ENCODE peak calls at places on chromosome 15, in six cellular contexts. One of them, this sample, is unnamed.

GRCh38 chr15:74443100-74443909 is 9.5 kb upstream of the SEMA7A start:
- DNase-seq in activated T-cell treated with anti-CD3 and anti-CD28 coated beads for 1 hour: no peak
- DNase-seq in NCI-H774: no peak
- DNase-seq in left cardiac atrium: no peak
- DNase-seq in HL-60: no peak
- DNase-seq in NCI-H748 treated with DMSO at 0.1 percent for 48 hours: no peak
- DNase-seq in this sample: peak

GRCh38 chr15:73352082-73352481 is 16.7 kb downstream of the HCN4 start:
- DNase-seq in left cardiac atrium: peak
- DNase-seq in NCI-H748 treated with DMSO at 0.1 percent for 48 hours: no peak
- DNase-seq in HL-60: no peak
- DNase-seq in activated T-cell treated with anti-CD3 and anti-CD28 coated beads for 1 hour: no peak
- DNase-seq in NCI-H774: no peak
- DNase-seq in this sample: no peak

GRCh38 chr15:40338041-40338657 is 2.6 kb downstream of the CCDC9B start:
- DNase-seq in NCI-H748 treated with DMSO at 0.1 percent for 48 hours: peak
- DNase-seq in NCI-H774: peak
- DNase-seq in HL-60: no peak
- DNase-seq in activated T-cell treated with anti-CD3 and anti-CD28 coated beads for 1 hour: peak
- DNase-seq in left cardiac atrium: peak
- DNase-seq in this sample: peak

GRCh38 chr15:43134157-43134637 is 811 bp downstream of the TMEM62 start:
- DNase-seq in HL-60: no peak
- DNase-seq in NCI-H774: no peak
- DNase-seq in NCI-H748 treated with DMSO at 0.1 percent for 48 hours: no peak
- DNase-seq in activated T-cell treated with anti-CD3 and anti-CD28 coated beads for 1 hour: no peak
- DNase-seq in left cardiac atrium: no peak
- DNase-seq in this sample: no peak

GRCh38 chr15:91456251-91456718 is 356.2 kb downstream of the SV2B start:
- DNase-seq in NCI-H774: no peak
- DNase-seq in NCI-H748 treated with DMSO at 0.1 percent for 48 hours: no peak
- DNase-seq in left cardiac atrium: no peak
- DNase-seq in HL-60: no peak
- DNase-seq in activated T-cell treated with anti-CD3 and anti-CD28 coated beads for 1 hour: no peak
- DNase-seq in this sample: peak

GRCh38 chr15:25739687-25740121 is 123.4 kb downstream of the ATP10A start:
- DNase-seq in NCI-H748 treated with DMSO at 0.1 percent for 48 hours: peak
- DNase-seq in activated T-cell treated with anti-CD3 and anti-CD28 coated beads for 1 hour: peak
- DNase-seq in left cardiac atrium: no peak
- DNase-seq in HL-60: no peak
- DNase-seq in NCI-H774: no peak
- DNase-seq in this sample: peak

GRCh38 chr15:56199038-56199437 is 44.6 kb downstream of the RFX7 start:
- DNase-seq in HL-60: no peak
- DNase-seq in left cardiac atrium: no peak
- DNase-seq in NCI-H774: no peak
- DNase-seq in activated T-cell treated with anti-CD3 and anti-CD28 coated beads for 1 hour: no peak
- DNase-seq in NCI-H748 treated with DMSO at 0.1 percent for 48 hours: no peak
- DNase-seq in this sample: no peak

GRCh38 chr15:48719668-48720067 is 74.2 kb upstream of the FBN1 start:
- DNase-seq in HL-60: no peak
- DNase-seq in NCI-H748 treated with DMSO at 0.1 percent for 48 hours: no peak
- DNase-seq in activated T-cell treated with anti-CD3 and anti-CD28 coated beads for 1 hour: no peak
- DNase-seq in NCI-H774: no peak
- DNase-seq in left cardiac atrium: no peak
- DNase-seq in this sample: no peak

GRCh38 chr15:57395292-57395691 is 19.0 kb downstream of the CGNL1 start:
- DNase-seq in activated T-cell treated with anti-CD3 and anti-CD28 coated beads for 1 hour: no peak
- DNase-seq in NCI-H774: no peak
- DNase-seq in NCI-H748 treated with DMSO at 0.1 percent for 48 hours: no peak
- DNase-seq in left cardiac atrium: no peak
- DNase-seq in HL-60: no peak
- DNase-seq in this sample: peak

GRCh38 chr15:59148160-59148810 is 43.3 kb downstream of the CCNB2 start:
- DNase-seq in activated T-cell treated with anti-CD3 and anti-CD28 coated beads for 1 hour: no peak
- DNase-seq in NCI-H748 treated with DMSO at 0.1 percent for 48 hours: no peak
- DNase-seq in NCI-H774: no peak
- DNase-seq in HL-60: no peak
- DNase-seq in left cardiac atrium: no peak
- DNase-seq in this sample: peak

GRCh38 chr15:60962087-60962486 is 267.0 kb downstream of the RORA start:
- DNase-seq in NCI-H774: no peak
- DNase-seq in activated T-cell treated with anti-CD3 and anti-CD28 coated beads for 1 hour: no peak
- DNase-seq in left cardiac atrium: no peak
- DNase-seq in HL-60: no peak
- DNase-seq in NCI-H748 treated with DMSO at 0.1 percent for 48 hours: no peak
- DNase-seq in this sample: no peak

GRCh38 chr15:74176262-74177208 is 3.0 kb downstream of the ISLR start:
- DNase-seq in NCI-H774: no peak
- DNase-seq in activated T-cell treated with anti-CD3 and anti-CD28 coated beads for 1 hour: no peak
- DNase-seq in left cardiac atrium: no peak
- DNase-seq in HL-60: no peak
- DNase-seq in NCI-H748 treated with DMSO at 0.1 percent for 48 hours: no peak
- DNase-seq in this sample: no peak

GRCh38 chr15:24777307-24777706 is 101.7 kb downstream of the NPAP1 start:
- DNase-seq in HL-60: no peak
- DNase-seq in NCI-H774: no peak
- DNase-seq in NCI-H748 treated with DMSO at 0.1 percent for 48 hours: no peak
- DNase-seq in left cardiac atrium: no peak
- DNase-seq in activated T-cell treated with anti-CD3 and anti-CD28 coated beads for 1 hour: no peak
- DNase-seq in this sample: no peak

GRCh38 chr15:31464216-31465082 is 137.8 kb downstream of the KLF13 start:
- DNase-seq in activated T-cell treated with anti-CD3 and anti-CD28 coated beads for 1 hour: no peak
- DNase-seq in NCI-H774: no peak
- DNase-seq in HL-60: no peak
- DNase-seq in left cardiac atrium: no peak
- DNase-seq in NCI-H748 treated with DMSO at 0.1 percent for 48 hours: no peak
- DNase-seq in this sample: no peak

GRCh38 chr15:101641134-101641764 is 10.9 kb downstream of the TM2D3 start:
- DNase-seq in NCI-H748 treated with DMSO at 0.1 percent for 48 hours: peak
- DNase-seq in activated T-cell treated with anti-CD3 and anti-CD28 coated beads for 1 hour: peak
- DNase-seq in left cardiac atrium: peak
- DNase-seq in NCI-H774: peak
- DNase-seq in HL-60: peak
- DNase-seq in this sample: peak

GRCh38 chr15:33724321-33725036 is 243.8 kb upstream of the CHRM5 start:
- DNase-seq in HL-60: no peak
- DNase-seq in left cardiac atrium: no peak
- DNase-seq in NCI-H748 treated with DMSO at 0.1 percent for 48 hours: no peak
- DNase-seq in activated T-cell treated with anti-CD3 and anti-CD28 coated beads for 1 hour: no peak
- DNase-seq in NCI-H774: no peak
- DNase-seq in this sample: no peak

GRCh38 chr15:57496946-57497944 is 94.5 kb upstream of the MYZAP start:
- DNase-seq in left cardiac atrium: no peak
- DNase-seq in NCI-H774: peak
- DNase-seq in NCI-H748 treated with DMSO at 0.1 percent for 48 hours: peak
- DNase-seq in HL-60: no peak
- DNase-seq in activated T-cell treated with anti-CD3 and anti-CD28 coated beads for 1 hour: no peak
- DNase-seq in this sample: no peak

GRCh38 chr15:49116108-49116507 is 39.3 kb downstream of the COPS2 start:
- DNase-seq in NCI-H774: no peak
- DNase-seq in activated T-cell treated with anti-CD3 and anti-CD28 coated beads for 1 hour: no peak
- DNase-seq in NCI-H748 treated with DMSO at 0.1 percent for 48 hours: no peak
- DNase-seq in left cardiac atrium: no peak
- DNase-seq in HL-60: no peak
- DNase-seq in this sample: no peak

GRCh38 chr15:25268166-25268565 is 170.7 kb downstream of the UBE3A start:
- DNase-seq in activated T-cell treated with anti-CD3 and anti-CD28 coated beads for 1 hour: no peak
- DNase-seq in HL-60: no peak
- DNase-seq in NCI-H748 treated with DMSO at 0.1 percent for 48 hours: no peak
- DNase-seq in NCI-H774: no peak
- DNase-seq in left cardiac atrium: no peak
- DNase-seq in this sample: no peak

GRCh38 chr15:68310811-68311463 is 33.4 kb downstream of the FEM1B start:
- DNase-seq in HL-60: no peak
- DNase-seq in activated T-cell treated with anti-CD3 and anti-CD28 coated beads for 1 hour: no peak
- DNase-seq in NCI-H774: no peak
- DNase-seq in NCI-H748 treated with DMSO at 0.1 percent for 48 hours: no peak
- DNase-seq in left cardiac atrium: no peak
- DNase-seq in this sample: no peak

GRCh38 chr15:41258706-41259471 is 27.8 kb downstream of the CHP1 start:
- DNase-seq in NCI-H748 treated with DMSO at 0.1 percent for 48 hours: no peak
- DNase-seq in HL-60: no peak
- DNase-seq in activated T-cell treated with anti-CD3 and anti-CD28 coated beads for 1 hour: no peak
- DNase-seq in NCI-H774: no peak
- DNase-seq in left cardiac atrium: no peak
- DNase-seq in this sample: no peak

GRCh38 chr15:74520407-74520806 is 20.6 kb upstream of the ARID3B start:
- DNase-seq in NCI-H774: no peak
- DNase-seq in left cardiac atrium: no peak
- DNase-seq in activated T-cell treated with anti-CD3 and anti-CD28 coated beads for 1 hour: no peak
- DNase-seq in HL-60: no peak
- DNase-seq in NCI-H748 treated with DMSO at 0.1 percent for 48 hours: no peak
- DNase-seq in this sample: no peak

GRCh38 chr15:52113246-52113645 is 671 bp upstream of the BCL2L10 start:
- DNase-seq in NCI-H774: no peak
- DNase-seq in activated T-cell treated with anti-CD3 and anti-CD28 coated beads for 1 hour: no peak
- DNase-seq in left cardiac atrium: no peak
- DNase-seq in NCI-H748 treated with DMSO at 0.1 percent for 48 hours: no peak
- DNase-seq in HL-60: no peak
- DNase-seq in this sample: peak

GRCh38 chr15:34696506-34696905 is 58.3 kb downstream of the GJD2 start:
- DNase-seq in NCI-H774: no peak
- DNase-seq in HL-60: no peak
- DNase-seq in left cardiac atrium: no peak
- DNase-seq in activated T-cell treated with anti-CD3 and anti-CD28 coated beads for 1 hour: no peak
- DNase-seq in NCI-H748 treated with DMSO at 0.1 percent for 48 hours: no peak
- DNase-seq in this sample: no peak

GRCh38 chr15:70195171-70195807 is 97.6 kb upstream of the TLE3 start:
- DNase-seq in NCI-H774: no peak
- DNase-seq in HL-60: no peak
- DNase-seq in left cardiac atrium: no peak
- DNase-seq in activated T-cell treated with anti-CD3 and anti-CD28 coated beads for 1 hour: no peak
- DNase-seq in NCI-H748 treated with DMSO at 0.1 percent for 48 hours: no peak
- DNase-seq in this sample: no peak

GRCh38 chr15:92430067-92430435 is 36.4 kb downstream of the ST8SIA2 start:
- DNase-seq in NCI-H774: no peak
- DNase-seq in left cardiac atrium: no peak
- DNase-seq in NCI-H748 treated with DMSO at 0.1 percent for 48 hours: no peak
- DNase-seq in activated T-cell treated with anti-CD3 and anti-CD28 coated beads for 1 hour: no peak
- DNase-seq in HL-60: no peak
- DNase-seq in this sample: no peak

GRCh38 chr15:22967084-22967770 is 12.9 kb downstream of the CYFIP1 start:
- DNase-seq in activated T-cell treated with anti-CD3 and anti-CD28 coated beads for 1 hour: no peak
- DNase-seq in NCI-H774: no peak
- DNase-seq in NCI-H748 treated with DMSO at 0.1 percent for 48 hours: no peak
- DNase-seq in HL-60: no peak
- DNase-seq in left cardiac atrium: no peak
- DNase-seq in this sample: no peak

GRCh38 chr15:62879770-62880169 is 162.8 kb upstream of the TPM1 start:
- DNase-seq in NCI-H774: no peak
- DNase-seq in left cardiac atrium: no peak
- DNase-seq in HL-60: no peak
- DNase-seq in NCI-H748 treated with DMSO at 0.1 percent for 48 hours: no peak
- DNase-seq in activated T-cell treated with anti-CD3 and anti-CD28 coated beads for 1 hour: no peak
- DNase-seq in this sample: no peak

GRCh38 chr15:90262426-90262825 is 3.0 kb upstream of the NGRN start:
- DNase-seq in HL-60: no peak
- DNase-seq in left cardiac atrium: no peak
- DNase-seq in activated T-cell treated with anti-CD3 and anti-CD28 coated beads for 1 hour: no peak
- DNase-seq in NCI-H774: no peak
- DNase-seq in NCI-H748 treated with DMSO at 0.1 percent for 48 hours: no peak
- DNase-seq in this sample: no peak

GRCh38 chr15:71278989-71279756 is 163.9 kb downstream of the THSD4 start:
- DNase-seq in NCI-H774: peak
- DNase-seq in HL-60: no peak
- DNase-seq in NCI-H748 treated with DMSO at 0.1 percent for 48 hours: peak
- DNase-seq in left cardiac atrium: peak
- DNase-seq in activated T-cell treated with anti-CD3 and anti-CD28 coated beads for 1 hour: no peak
- DNase-seq in this sample: peak

This sample was measured in EH.